ENCODE peak calls at places on chromosome 1, in four cellular contexts. W, R, A and C are unnamed samples.
A peak's percentile ranks its signal among the peaks of the same experiment; 100 is the strongest.

GRCh38 chr1:150151291-150152181 is 1.8 kb downstream of the PLEKHO1 start:
- DNase-seq in R (no peak), W (no peak), A (no peak), C (peak; percentile 94)

GRCh38 chr1:23210351-23210785 is 6.9 kb downstream of the HTR1D start:
- DNase-seq in W (no peak), A (no peak), R (peak; percentile 40), C (no peak)

GRCh38 chr1:14571810-14572767 is 26.4 kb upstream of the KAZN start:
- DNase-seq in R (peak; percentile 74), A (no peak), W (no peak), C (no peak)

GRCh38 chr1:12309783-12310742 is 80.2 kb downstream of the VPS13D start:
- DNase-seq in W (no peak), A (no peak), R (no peak), C (no peak)

GRCh38 chr1:32361308-32361673 is 994 bp downstream of the FAM229A start:
- DNase-seq in W (no peak), A (no peak), R (no peak), C (no peak)

GRCh38 chr1:228903573-228904122 is 168.4 kb downstream of the RHOU start:
- DNase-seq in A (no peak), W (no peak), R (no peak), C (peak; percentile 27)

GRCh38 chr1:94020764-94021579 is 100.0 kb downstream of the ABCA4 start:
- DNase-seq in W (no peak), A (no peak), R (no peak), C (no peak)

GRCh38 chr1:243349128-243349527 is 93.3 kb downstream of the SDCCAG8 start:
- DNase-seq in A (no peak), W (no peak), R (no peak), C (no peak)

GRCh38 chr1:32240140-32240951 is 6.7 kb upstream of the FAM167B start:
- DNase-seq in R (peak; percentile 99), W (peak; percentile 19), A (peak; percentile 75), C (peak; percentile 88)

GRCh38 chr1:159084867-159085266 is 8.3 kb upstream of the AIM2 start:
- DNase-seq in W (no peak), R (no peak), A (no peak), C (no peak)